ENCODE peak calls at places on chromosomes 7 and 10, in nine cellular contexts. A is neural progenitor cell; R is GM23248; V is psoas muscle; L is CD4-positive, CD25-positive, alpha-beta regulatory T cell; O is suprapubic skin; N is CD8-positive, alpha-beta T cell; G is endodermal cell; U is mammary epithelial cell. J is an unnamed sample.

GRCh38 chr7:24290004-24290641 is 6.1 kb downstream of the NPY start:
- DNase-seq in V (no peak), A (peak; percentile 37), O (no peak), L (peak; percentile 31), G (peak; percentile 81), R (peak; percentile 28), N (no peak), U (peak; percentile 48), J (peak; percentile 73)

GRCh38 chr10:16945566-16945965 is 128.3 kb upstream of the RSU1 start:
- DNase-seq in N (no peak), G (no peak), A (no peak), U (no peak), L (no peak), R (peak; percentile 49), V (no peak), O (no peak), J (no peak)

GRCh38 chr10:83522881-83523386 is 616.4 kb upstream of the GHITM start:
- DNase-seq in V (no peak), G (no peak), U (no peak), L (no peak), A (no peak), R (no peak), O (no peak), N (no peak), J (no peak)

GRCh38 chr10:75233444-75234016 is 2.2 kb downstream of the COMTD1 start:
- DNase-seq in L (no peak), V (peak; percentile 56), U (peak; percentile 20), G (no peak), N (peak; percentile 48), A (peak; percentile 8), R (peak; percentile 35), O (no peak), J (no peak)

GRCh38 chr10:97169911-97170693 is 15.7 kb downstream of the SLIT1 start:
- DNase-seq in U (no peak), L (no peak), R (no peak), G (no peak), V (peak; percentile 67), O (no peak), A (no peak), N (no peak), J (no peak)

GRCh38 chr10:110326351-110327032 is 21.8 kb upstream of the SMNDC1 start:
- DNase-seq in R (peak; percentile 80), O (no peak), V (no peak), G (no peak), N (no peak), L (no peak), U (peak; percentile 80), A (no peak), J (no peak)

GRCh38 chr10:12221323-12222298 is 25.6 kb downstream of the CDC123 start:
- DNase-seq in A (no peak), U (peak; percentile 6), G (no peak), R (peak; percentile 30), N (no peak), V (no peak), O (no peak), L (no peak), J (no peak)

GRCh38 chr7:373818-374705 is 84.1 kb downstream of the FOXL3 start:
- DNase-seq in U (no peak), V (peak; percentile 19), N (no peak), L (no peak), A (no peak), G (peak; percentile 40), R (no peak), O (peak; percentile 44), J (no peak)

GRCh38 chr7:13024323-13024722 is 336.9 kb downstream of the ARL4A start:
- DNase-seq in V (no peak), N (no peak), R (no peak), U (no peak), G (no peak), A (no peak), L (no peak), O (no peak), J (no peak)

GRCh38 chr10:88256013-88256680 is 327.0 kb downstream of the RNLS start:
- DNase-seq in A (no peak), R (no peak), G (no peak), V (peak; percentile 80), N (no peak), O (no peak), U (no peak), L (no peak), J (no peak)

GRCh38 chr7:66016131-66016461 is 34.1 kb upstream of the GUSB start:
- DNase-seq in A (no peak), O (no peak), U (peak; percentile 77), R (peak; percentile 43), G (no peak), L (no peak), V (no peak), N (no peak), J (no peak)

GRCh38 chr10:114260366-114260765 is 21.3 kb downstream of the VWA2 start:
- DNase-seq in O (no peak), L (no peak), U (no peak), R (no peak), N (no peak), V (no peak), A (no peak), G (no peak), J (no peak)

GRCh38 chr7:126700807-126701604 is 551.7 kb downstream of the GRM8 start:
- DNase-seq in O (no peak), U (peak; percentile 93), N (peak; percentile 22), V (no peak), G (peak; percentile 84), R (peak; percentile 96), A (peak; percentile 20), L (peak; percentile 76), J (peak; percentile 98)

GRCh38 chr7:66502230-66503035 is 126.2 kb upstream of the KCTD7 start:
- DNase-seq in U (no peak), O (no peak), A (no peak), V (no peak), R (no peak), L (no peak), N (no peak), G (no peak), J (no peak)

DNA sequence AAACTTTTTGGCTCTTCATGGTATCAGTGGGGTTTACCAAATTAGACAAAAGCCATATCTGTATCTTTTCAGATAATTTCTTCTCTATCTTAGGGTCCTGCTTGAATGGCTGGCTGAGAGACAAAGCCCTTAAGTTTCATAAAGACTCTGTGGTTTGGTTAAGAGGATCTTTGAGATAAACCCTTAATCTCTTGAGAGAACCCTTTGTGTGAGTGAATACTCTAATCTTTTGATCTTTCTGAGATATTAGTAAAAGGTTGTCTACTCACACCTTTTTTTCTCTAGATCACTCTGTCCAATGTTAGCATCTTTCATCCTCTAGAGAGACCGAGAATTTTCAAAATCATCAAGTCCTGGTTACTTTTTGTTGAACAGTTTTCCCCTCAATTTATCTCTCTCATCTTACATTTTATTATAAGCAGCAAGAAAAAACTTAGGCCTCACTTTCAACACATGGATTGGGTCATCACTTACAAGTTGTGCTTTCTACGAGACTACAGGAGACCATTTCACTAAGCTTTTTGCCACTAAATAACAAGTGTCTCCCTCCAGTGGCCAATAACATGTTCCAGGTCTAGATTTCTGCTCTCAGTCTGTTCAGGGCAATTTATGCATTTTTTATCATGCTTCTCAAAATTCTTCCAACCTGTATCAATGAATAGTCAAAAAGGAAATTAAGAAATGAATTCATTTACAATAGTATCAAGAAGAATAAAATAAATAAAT is 28.4 kb downstream of the DNAJC9 start:
- DNase-seq in N (no peak), U (no peak), V (no peak), R (peak; percentile 47), A (peak; percentile 14), G (no peak), L (peak; percentile 3), O (no peak), J (no peak)
- H3K4me3 ChIP-seq in N (no peak overlapping the region), U (no peak overlapping the region), V (no peak overlapping the region), R (no peak overlapping the region), A (no peak overlapping the region), G (no peak overlapping the region), L (no peak overlapping the region), O (no peak overlapping the region), J (no peak overlapping the region)

GRCh38 chr7:30464231-30464660 is 14.3 kb downstream of the NOD1 start:
- DNase-seq in A (no peak), V (no peak), N (no peak), G (peak; percentile 41), O (no peak), R (peak; percentile 38), L (no peak), U (no peak), J (no peak)
- H3K4me3 ChIP-seq in A (no peak overlapping the region), V (no peak overlapping the region), N (no peak overlapping the region), G (no peak overlapping the region), O (no peak overlapping the region), R (no peak overlapping the region), L (no peak overlapping the region), U (no peak overlapping the region), J (no peak overlapping the region)

DNA sequence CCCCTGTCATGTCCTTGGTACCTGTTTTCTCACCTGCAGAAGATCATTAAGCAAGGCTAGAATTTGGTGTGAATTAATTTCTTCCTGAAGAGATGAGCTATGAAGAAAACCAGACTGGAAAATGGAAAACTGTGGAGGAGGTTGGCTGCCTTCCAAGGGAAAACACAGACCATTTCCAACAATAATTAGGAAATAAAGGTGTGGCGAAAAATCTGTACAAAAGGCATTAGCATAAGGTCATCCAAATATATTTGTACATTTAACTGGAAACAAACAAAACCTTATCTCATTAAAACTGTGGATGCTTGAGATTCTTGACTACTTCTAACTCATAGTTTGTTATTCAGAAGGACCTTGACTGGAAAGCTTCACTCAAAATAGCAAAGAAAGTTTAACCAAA is 1.7 kb downstream of the STN1 start:
- DNase-seq in A (no peak), U (peak; percentile 11), L (no peak), R (peak; percentile 31), O (no peak), G (no peak), N (no peak), V (no peak), J (no peak)
- H3K4me3 ChIP-seq in A (peak overlapping the region; percentile 63), U (peak overlapping the region; percentile 64), L (peak overlapping the region; percentile 94), R (peak overlapping the region; percentile 75), O (peak overlapping the region; percentile 60), G (no peak overlapping the region), N (peak overlapping the region; percentile 85), V (peak overlapping the region; percentile 79), J (peak overlapping the region; percentile 4)

GRCh38 chr7:151167197-151167911 is at the start of gene GBX1:
- DNase-seq in O (no peak), L (no peak), U (no peak), N (no peak), R (peak; percentile 48), V (peak; percentile 66), G (peak; percentile 74), A (peak; percentile 75), J (no peak)

GRCh38 chr7:151168022-151168786 is 710 bp upstream of the GBX1 start:
- DNase-seq in L (peak; percentile 56), G (peak; percentile 92), N (peak; percentile 50), V (peak; percentile 76), O (no peak), U (no peak), A (peak; percentile 78), R (peak; percentile 37), J (no peak)

GRCh38 chr7:151161757-151162156 is 5.7 kb downstream of the GBX1 start:
- DNase-seq in N (no peak), V (no peak), U (no peak), R (no peak), O (no peak), L (no peak), A (no peak), G (no peak), J (no peak)

GRCh38 chr7:151168787-151169162 is 1.3 kb upstream of the GBX1 start:
- DNase-seq in G (no peak), N (no peak), R (no peak), V (peak; percentile 19), O (no peak), U (no peak), A (peak; percentile 39), L (no peak), J (no peak)

GRCh38 chr7:151166629-151167196 is 781 bp downstream of the GBX1 start:
- DNase-seq in L (no peak), O (no peak), N (no peak), G (peak; percentile 77), R (no peak), U (no peak), V (peak; percentile 43), A (no peak), J (no peak)
- H3K4me3 ChIP-seq in L (no peak overlapping the region), O (peak overlapping the region; percentile 58), N (no peak overlapping the region), G (peak overlapping the region; percentile 34), R (peak overlapping the region; percentile 34), U (no peak overlapping the region), V (peak overlapping the region; percentile 66), A (peak overlapping the region; percentile 64), J (no peak overlapping the region)